ENCODE peak calls at places on chromosomes 7 and 10, in five cellular contexts. E, U, Y, Q and T are unnamed samples.

GRCh38 chr10:26805567-26806245 is 55.1 kb downstream of the ABI1 start:
- DNase-seq in E (no peak), U (no peak), Y (no peak), Q (no peak), T (no peak)

GRCh38 chr7:158256091-158256816 is 331.4 kb downstream of the PTPRN2 start:
- DNase-seq in E (no peak), U (no peak), Y (no peak), Q (no peak), T (peak; percentile 46)

GRCh38 chr7:108009873-108010272 is 6.9 kb upstream of the LAMB1 start:
- DNase-seq in E (no peak), U (no peak), Y (no peak), Q (no peak), T (no peak)

GRCh38 chr7:131581241-131582157 is 25.1 kb upstream of the PODXL start:
- DNase-seq in E (no peak), U (peak; percentile 42), Y (no peak), Q (no peak), T (peak; percentile 29)

GRCh38 chr10:14584643-14585042 is 190.1 kb downstream of the FAM107B start:
- DNase-seq in E (no peak), U (peak; percentile 18), Y (peak; percentile 53), Q (no peak), T (no peak)

GRCh38 chr10:129759214-129760002 is 204.7 kb downstream of the EBF3 start:
- DNase-seq in E (peak; percentile 67), U (peak; percentile 16), Y (no peak), Q (no peak), T (peak; percentile 39)

GRCh38 chr10:77648472-77648871 is 10.9 kb upstream of the KCNMA1 start:
- DNase-seq in E (no peak), U (no peak), Y (no peak), Q (no peak), T (no peak)

GRCh38 chr7:121395494-121395960 is 581 bp downstream of the FAM3C start:
- DNase-seq in E (no peak), U (peak; percentile 52), Y (peak; percentile 73), Q (peak; percentile 70), T (no peak)

GRCh38 chr10:85651507-85651902 is 715.1 kb downstream of the GRID1 start:
- DNase-seq in E (no peak), U (no peak), Y (no peak), Q (no peak), T (no peak)

GRCh38 chr7:20290505-20291111 is 40.1 kb upstream of the ITGB8 start:
- DNase-seq in E (no peak), U (no peak), Y (no peak), Q (no peak), T (no peak)

GRCh38 chr7:115024276-115024675 is 102.4 kb downstream of the MDFIC start:
- DNase-seq in E (no peak), U (no peak), Y (no peak), Q (no peak), T (no peak)

GRCh38 chr10:121783782-121784372 is 144.0 kb downstream of the ATE1 start:
- DNase-seq in E (no peak), U (no peak), Y (no peak), Q (no peak), T (no peak)

GRCh38 chr7:142338633-142339501 is 81.0 kb upstream of the PRSS58 start:
- DNase-seq in E (no peak), U (peak; percentile 88), Y (no peak), Q (peak; percentile 61), T (no peak)

GRCh38 chr10:76779821-76780281 is 857.8 kb downstream of the KCNMA1 start:
- DNase-seq in E (no peak), U (peak; percentile 30), Y (no peak), Q (peak; percentile 8), T (no peak)

GRCh38 chr7:131547589-131547988 is 8.8 kb downstream of the PODXL start:
- DNase-seq in E (peak; percentile 85), U (no peak), Y (no peak), Q (no peak), T (no peak)

GRCh38 chr10:60536529-60537114 is 146.9 kb upstream of the ANK3 start:
- DNase-seq in E (no peak), U (no peak), Y (no peak), Q (no peak), T (no peak)

GRCh38 chr7:12770227-12770975 is 83.0 kb downstream of the ARL4A start:
- DNase-seq in E (no peak), U (no peak), Y (no peak), Q (no peak), T (no peak)

GRCh38 chr10:102646610-102647432 is 2.5 kb downstream of the TRIM8 start:
- DNase-seq in E (no peak), U (no peak), Y (no peak), Q (peak; percentile 29), T (peak; percentile 58)

GRCh38 chr10:15043674-15044073 is at the start of gene OLAH:
- DNase-seq in E (no peak), U (no peak), Y (no peak), Q (no peak), T (no peak)

GRCh38 chr7:122682805-122683204 is 16.1 kb downstream of the RNF133 start:
- DNase-seq in E (no peak), U (no peak), Y (no peak), Q (no peak), T (no peak)

GRCh38 chr10:48399056-48399541 is 92.6 kb downstream of the MAPK8 start:
- DNase-seq in E (no peak), U (peak; percentile 28), Y (no peak), Q (peak; percentile 16), T (no peak)

GRCh38 chr7:40115941-40116340 is 18.5 kb downstream of the MPLKIP start:
- DNase-seq in E (no peak), U (no peak), Y (no peak), Q (no peak), T (no peak)

GRCh38 chr7:106182904-106183303 is 70.8 kb upstream of the SYPL1 start:
- DNase-seq in E (no peak), U (no peak), Y (no peak), Q (no peak), T (no peak)

GRCh38 chr10:30510932-30511700 is 77.1 kb downstream of the MAP3K8 start:
- DNase-seq in E (no peak), U (no peak), Y (no peak), Q (no peak), T (no peak)
- H3K27ac ChIP-seq in E (no peak overlapping the region), U (no peak overlapping the region), Y (peak overlapping the region; percentile 18), Q (no peak overlapping the region), T (peak overlapping the region; percentile 42)

GRCh38 chr7:41385996-41386395 is 316.9 kb downstream of the INHBA start:
- DNase-seq in E (no peak), U (peak; percentile 42), Y (no peak), Q (peak; percentile 12), T (no peak)

GRCh38 chr7:41383596-41383995 is 319.3 kb downstream of the INHBA start:
- DNase-seq in E (no peak), U (no peak), Y (no peak), Q (no peak), T (no peak)

DNA sequence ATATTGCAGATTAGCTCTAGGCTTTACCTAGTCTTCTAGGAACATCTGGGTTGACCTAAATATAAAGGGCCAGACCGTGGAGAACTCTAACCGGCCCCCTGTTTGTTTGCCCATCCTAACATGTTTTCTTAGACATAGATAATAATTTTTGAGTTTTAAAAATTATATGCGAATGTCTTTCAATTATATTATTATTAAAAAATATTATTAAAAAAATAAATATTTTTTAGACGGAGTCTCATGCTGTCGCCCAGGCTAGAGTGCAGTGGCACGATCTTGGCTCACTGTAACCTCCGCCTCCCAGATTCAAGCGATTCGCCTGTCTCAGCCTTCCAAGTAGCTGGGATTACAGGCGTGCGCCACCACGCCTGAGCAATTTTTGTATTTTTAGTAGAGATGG is 318.5 kb downstream of the INHBA start:
- DNase-seq in E (no peak), U (no peak), Y (no peak), Q (no peak), T (no peak)
- H3K27me3 ChIP-seq in E (no peaks in the 10 kb centered on the region), U (no peaks in the 10 kb centered on the region), Y (no peaks in the 10 kb centered on the region), Q (no peaks in the 10 kb centered on the region), T (no peaks in the 10 kb centered on the region)

DNA sequence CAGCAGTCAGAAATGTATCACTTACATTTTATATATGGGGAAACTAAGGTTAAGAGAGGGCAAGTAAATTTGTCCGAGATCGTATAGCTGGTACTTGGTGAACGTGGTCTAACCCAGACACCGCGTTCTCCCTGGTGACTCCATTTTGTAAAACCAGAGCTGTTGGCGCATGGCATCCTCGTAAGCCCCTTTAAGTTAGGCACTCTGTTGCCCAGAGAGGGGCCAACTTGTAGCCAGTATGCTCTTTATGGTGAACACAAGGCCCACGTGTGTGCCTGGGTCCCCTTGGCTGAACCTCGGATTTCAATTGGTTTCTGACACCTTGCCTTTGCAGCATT is 39.7 kb upstream of the ZNF518A start:
- DNase-seq in E (no peak), U (no peak), Y (no peak), Q (no peak), T (no peak)
- H3K27ac ChIP-seq in E (peak overlapping the region; percentile 82), U (peak overlapping the region; percentile 30), Y (peak overlapping the region; percentile 99), Q (no peak overlapping the region), T (peak overlapping the region; percentile 87)

DNA sequence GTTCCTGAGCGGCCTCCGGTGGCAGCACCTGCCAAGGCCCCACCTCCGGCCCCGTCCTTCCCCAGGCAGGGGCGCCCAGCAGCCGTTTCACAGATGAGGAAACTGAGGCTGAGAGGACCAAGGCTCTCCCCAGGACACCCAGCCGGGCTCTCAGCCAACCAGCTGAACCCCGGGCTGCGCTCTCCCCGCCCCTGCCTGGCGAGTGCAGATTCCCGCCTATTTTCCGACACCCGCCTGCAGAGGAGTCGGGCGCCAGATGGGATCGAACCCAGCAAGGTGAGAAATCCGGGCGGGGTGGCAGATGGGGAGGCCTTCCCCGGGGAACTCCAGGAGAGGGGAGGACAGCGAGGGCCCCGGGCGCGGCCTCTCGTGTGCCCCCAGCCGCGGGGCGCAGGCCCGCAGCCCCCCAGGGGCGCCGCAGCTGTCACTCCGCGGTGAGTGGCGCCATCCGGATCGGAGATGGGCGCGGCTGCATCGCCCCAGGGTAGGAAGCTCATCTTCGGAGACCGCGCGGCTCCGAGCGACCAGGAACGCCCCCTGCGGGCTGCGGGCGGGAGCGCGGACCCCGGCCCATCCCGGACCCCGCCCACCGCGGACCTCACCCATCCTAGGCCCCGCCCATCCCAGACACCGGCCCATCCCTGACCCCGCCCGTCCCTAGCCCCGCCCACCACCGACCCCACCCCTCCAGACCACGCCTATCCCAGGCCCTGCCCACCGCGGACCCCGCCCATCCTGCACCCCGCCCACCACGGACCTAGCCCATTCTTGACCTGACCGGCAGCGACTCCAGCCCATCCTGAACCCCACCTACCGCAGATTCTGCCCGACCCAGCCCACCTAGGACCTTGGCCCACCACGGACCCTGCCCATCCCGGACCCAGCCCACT is 90.3 kb downstream of the MICALL2 start:
- DNase-seq in E (no peak), U (peak; percentile 95), Y (no peak), Q (peak; percentile 96), T (no peak)
- H3K27me3 ChIP-seq in E (no peaks in the 10 kb centered on the region), U (no peaks in the 10 kb centered on the region), Y (peaks cover 81% of the 10 kb centered on the region), Q (peaks cover 89% of the 10 kb centered on the region), T (no peaks in the 10 kb centered on the region)

DNA sequence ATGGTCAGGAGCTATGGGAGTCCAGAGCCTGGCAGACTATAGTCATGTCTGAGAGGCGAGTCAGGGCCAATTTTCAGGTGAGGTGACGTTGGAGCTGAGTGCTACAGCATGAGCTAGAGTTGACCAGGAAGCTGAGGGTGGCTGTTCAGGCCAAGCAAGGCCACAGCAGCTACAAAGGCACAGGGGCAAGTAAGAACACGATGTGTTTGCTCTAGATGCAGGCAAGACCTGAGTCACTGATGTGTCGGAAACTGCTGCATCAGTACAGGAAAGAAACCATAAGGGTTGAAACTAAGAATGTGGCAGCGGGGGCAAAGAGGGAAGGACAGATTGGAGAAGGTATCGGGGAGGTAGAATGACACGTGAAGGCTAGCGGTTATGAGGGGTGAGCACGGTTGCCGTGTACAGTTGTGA is 11.8 kb upstream of the RRP12 start:
- DNase-seq in E (no peak), U (no peak), Y (peak; percentile 84), Q (no peak), T (no peak)
- H3K27ac ChIP-seq in E (peak overlapping the region; percentile 68), U (no peak overlapping the region), Y (peak overlapping the region; percentile 97), Q (no peak overlapping the region), T (no peak overlapping the region)

GRCh38 chr7:151168787-151169162 is 1.3 kb upstream of the GBX1 start:
- DNase-seq in E (no peak), U (no peak), Y (no peak), Q (peak; percentile 39), T (no peak)
- H3K27me3 ChIP-seq in E (peaks cover 17% of the 10 kb centered on the region), U (peaks cover 45% of the 10 kb centered on the region), Y (peaks cover 85% of the 10 kb centered on the region), Q (peaks cover 99% of the 10 kb centered on the region), T (peaks cover 80% of the 10 kb centered on the region)